ENCODE peak calls at places on chromosomes 7 and 10, in seven cellular contexts. W is adrenal gland, O is ACHN, M is T-cell, U is H7, G is 8988T, L is cardiac septum. T is an unnamed sample.

GRCh38 chr10:124916098-124916584 is 25.8 kb upstream of the ZRANB1 start:
- DNase-seq in W (no peak), G (no peak), M (no peak), L (no peak), O (peak; percentile 41), U (no peak), T (no peak)

GRCh38 chr10:8102708-8103401 is 48.4 kb downstream of the GATA3 start:
- DNase-seq in W (no peak), U (peak; percentile 78), O (no peak), G (no peak), M (no peak), L (no peak), T (no peak)

GRCh38 chr10:32693441-32693979 is 247.6 kb downstream of the CCDC7 start:
- DNase-seq in U (no peak), M (no peak), O (no peak), G (no peak), W (no peak), L (no peak), T (no peak)

GRCh38 chr10:43228783-43229207 is 38.1 kb downstream of the RASGEF1A start:
- DNase-seq in G (peak; percentile 21), M (no peak), O (no peak), U (peak; percentile 68), W (no peak), L (peak; percentile 70), T (peak; percentile 2)

GRCh38 chr7:117249696-117250095 is 73.2 kb downstream of the WNT2 start:
- DNase-seq in O (no peak), L (no peak), U (no peak), W (no peak), G (no peak), M (no peak), T (no peak)

GRCh38 chr10:61785410-61786105 is 115.9 kb upstream of the ARID5B start:
- DNase-seq in L (no peak), W (no peak), U (no peak), G (no peak), O (no peak), M (no peak), T (no peak)

GRCh38 chr10:127905623-127906261 is 1.2 kb upstream of the PTPRE start:
- DNase-seq in O (no peak), G (no peak), W (no peak), U (peak; percentile 20), M (no peak), L (no peak), T (no peak)

GRCh38 chr10:48363617-48364355 is 57.3 kb downstream of the MAPK8 start:
- DNase-seq in O (peak; percentile 82), U (no peak), W (peak; percentile 42), M (peak; percentile 15), L (no peak), G (no peak), T (peak; percentile 22)

GRCh38 chr7:27901028-27901760 is 161.2 kb downstream of the TAX1BP1 start:
- DNase-seq in U (no peak), O (peak; percentile 71), M (peak; percentile 10), G (no peak), W (no peak), L (no peak), T (no peak)

GRCh38 chr10:33265621-33266020 is 68.8 kb downstream of the NRP1 start:
- DNase-seq in M (no peak), L (no peak), G (no peak), O (no peak), U (no peak), W (no peak), T (no peak)

GRCh38 chr10:61478621-61479312 is 25.6 kb upstream of the TMEM26 start:
- DNase-seq in U (no peak), O (no peak), L (no peak), M (no peak), W (no peak), G (no peak), T (no peak)

GRCh38 chr10:75250934-75251333 is 15.2 kb upstream of the COMTD1 start:
- DNase-seq in M (no peak), L (peak; percentile 66), G (no peak), W (no peak), O (no peak), U (no peak), T (no peak)

GRCh38 chr7:50775231-50775630 is 7.5 kb downstream of the GRB10 start:
- DNase-seq in G (no peak), O (no peak), L (no peak), W (no peak), U (no peak), M (no peak), T (no peak)

GRCh38 chr10:77111611-77112550 is 525.7 kb downstream of the KCNMA1 start:
- DNase-seq in U (peak; percentile 62), W (no peak), M (no peak), L (no peak), O (peak; percentile 69), G (peak; percentile 41), T (peak; percentile 46)

GRCh38 chr10:14545827-14546226 is 215.1 kb upstream of the FRMD4A start:
- DNase-seq in O (no peak), G (no peak), M (no peak), U (no peak), W (no peak), L (no peak), T (no peak)

GRCh38 chr10:87961314-87961713 is 97.9 kb downstream of the PTEN start:
- DNase-seq in U (no peak), G (no peak), W (no peak), L (no peak), O (no peak), M (no peak), T (no peak)

GRCh38 chr10:45444976-45445898 is 71.2 kb downstream of the ALOX5 start:
- DNase-seq in M (no peak), W (no peak), L (no peak), G (no peak), O (no peak), U (peak; percentile 70), T (no peak)

GRCh38 chr10:69088801-69089501 is 1.0 kb downstream of the SRGN start:
- DNase-seq in W (no peak), M (peak; percentile 26), U (no peak), O (no peak), L (no peak), G (no peak), T (no peak)

GRCh38 chr10:130052193-130052592 is 58.4 kb downstream of the C10orf143 start:
- DNase-seq in L (no peak), G (no peak), M (no peak), W (no peak), U (no peak), O (no peak), T (no peak)

GRCh38 chr7:100894860-100895700 is 608 bp downstream of the ACHE start:
- DNase-seq in M (peak; percentile 44), W (peak; percentile 65), U (peak; percentile 97), G (peak; percentile 57), O (peak; percentile 56), L (no peak), T (peak; percentile 81)

GRCh38 chr10:14023612-14024348 is 306.9 kb downstream of the FRMD4A start:
- DNase-seq in G (no peak), U (no peak), O (no peak), L (no peak), W (no peak), M (no peak), T (no peak)

GRCh38 chr7:18754766-18755165 is 259.2 kb downstream of the HDAC9 start:
- DNase-seq in O (no peak), G (no peak), U (no peak), W (no peak), M (no peak), L (no peak), T (no peak)

GRCh38 chr7:78301361-78301760 is 502.8 kb downstream of the PHTF2 start:
- DNase-seq in U (no peak), W (no peak), L (no peak), M (no peak), O (peak; percentile 51), G (no peak), T (no peak)

GRCh38 chr7:39144420-39144819 is 166.7 kb downstream of the POU6F2 start:
- DNase-seq in L (no peak), M (no peak), W (no peak), G (no peak), U (no peak), O (no peak), T (no peak)

GRCh38 chr7:157560710-157561522 is 224.1 kb downstream of the DNAJB6 start:
- DNase-seq in U (no peak), G (no peak), W (no peak), M (no peak), O (no peak), L (no peak), T (no peak)

T was measured in endothelial cell.